ENCODE peak calls at places on chromosome 15, in five cellular contexts. One of them, this sample, is unnamed.

GRCh38 chr15:52097176-52097575 is 15.4 kb downstream of the BCL2L10 start:
- DNase-seq in trophoblast cell: no peak
- DNase-seq in right lobe of liver: no peak
- DNase-seq in hepatocyte: no peak
- DNase-seq in neuronal stem cell: no peak
- DNase-seq in this sample: no peak

GRCh38 chr15:73727330-73728018 is 25.7 kb downstream of the INSYN1 start:
- DNase-seq in trophoblast cell: no peak
- DNase-seq in right lobe of liver: no peak
- DNase-seq in hepatocyte: peak; percentile 34
- DNase-seq in neuronal stem cell: no peak
- DNase-seq in this sample: no peak

GRCh38 chr15:99481831-99482230 is 84.0 kb upstream of the MEF2A start:
- DNase-seq in trophoblast cell: no peak
- DNase-seq in right lobe of liver: no peak
- DNase-seq in hepatocyte: no peak
- DNase-seq in neuronal stem cell: no peak
- DNase-seq in this sample: no peak

GRCh38 chr15:43241100-43241499 is 20.3 kb upstream of the EPB42 start:
- DNase-seq in trophoblast cell: no peak
- DNase-seq in right lobe of liver: no peak
- DNase-seq in hepatocyte: no peak
- DNase-seq in neuronal stem cell: no peak
- DNase-seq in this sample: no peak

GRCh38 chr15:90001062-90001682 is at the start of gene ZNF710:
- DNase-seq in trophoblast cell: peak; percentile 44
- DNase-seq in right lobe of liver: no peak
- DNase-seq in hepatocyte: peak; percentile 84
- DNase-seq in neuronal stem cell: peak; percentile 51
- DNase-seq in this sample: no peak

GRCh38 chr15:88621789-88622604 is 857 bp downstream of the AEN start:
- DNase-seq in trophoblast cell: peak; percentile 20
- DNase-seq in right lobe of liver: no peak
- DNase-seq in hepatocyte: peak; percentile 45
- DNase-seq in neuronal stem cell: no peak
- DNase-seq in this sample: no peak

GRCh38 chr15:59022188-59022587 is 34.7 kb downstream of the RNF111 start:
- DNase-seq in trophoblast cell: no peak
- DNase-seq in right lobe of liver: no peak
- DNase-seq in hepatocyte: no peak
- DNase-seq in neuronal stem cell: no peak
- DNase-seq in this sample: no peak

GRCh38 chr15:93942140-93942808 is 289.1 kb upstream of the MCTP2 start:
- DNase-seq in trophoblast cell: no peak
- DNase-seq in right lobe of liver: no peak
- DNase-seq in hepatocyte: no peak
- DNase-seq in neuronal stem cell: no peak
- DNase-seq in this sample: no peak

GRCh38 chr15:92595506-92596337 is 59.9 kb downstream of the FAM174B start:
- DNase-seq in trophoblast cell: no peak
- DNase-seq in right lobe of liver: no peak
- DNase-seq in hepatocyte: no peak
- DNase-seq in neuronal stem cell: no peak
- DNase-seq in this sample: no peak

GRCh38 chr15:35505816-35506215 is 40.1 kb downstream of the DPH6 start:
- DNase-seq in trophoblast cell: no peak
- DNase-seq in right lobe of liver: no peak
- DNase-seq in hepatocyte: no peak
- DNase-seq in neuronal stem cell: no peak
- DNase-seq in this sample: no peak

GRCh38 chr15:47820780-47821319 is 103.5 kb downstream of the SEMA6D start:
- DNase-seq in trophoblast cell: peak; percentile 8
- DNase-seq in right lobe of liver: no peak
- DNase-seq in hepatocyte: no peak
- DNase-seq in neuronal stem cell: no peak
- DNase-seq in this sample: no peak

GRCh38 chr15:64105113-64105704 is 9.4 kb downstream of the SNX1 start:
- DNase-seq in trophoblast cell: peak; percentile 34
- DNase-seq in right lobe of liver: no peak
- DNase-seq in hepatocyte: peak; percentile 42
- DNase-seq in neuronal stem cell: no peak
- DNase-seq in this sample: peak; percentile 13
- H3K27ac ChIP-seq in trophoblast cell: no peak overlapping the region
- H3K27ac ChIP-seq in right lobe of liver: peak overlapping the region; percentile 78
- H3K27ac ChIP-seq in hepatocyte: peak overlapping the region; percentile 20
- H3K27ac ChIP-seq in neuronal stem cell: no peak overlapping the region
- H3K27ac ChIP-seq in this sample: peak overlapping the region; percentile 64

GRCh38 chr15:66615175-66615495 is 49.3 kb upstream of the LCTL start:
- DNase-seq in trophoblast cell: no peak
- DNase-seq in right lobe of liver: no peak
- DNase-seq in hepatocyte: no peak
- DNase-seq in neuronal stem cell: no peak
- DNase-seq in this sample: no peak
- H3K27ac ChIP-seq in trophoblast cell: no peak overlapping the region
- H3K27ac ChIP-seq in right lobe of liver: no peak overlapping the region
- H3K27ac ChIP-seq in hepatocyte: no peak overlapping the region
- H3K27ac ChIP-seq in neuronal stem cell: no peak overlapping the region
- H3K27ac ChIP-seq in this sample: no peak overlapping the region

DNA sequence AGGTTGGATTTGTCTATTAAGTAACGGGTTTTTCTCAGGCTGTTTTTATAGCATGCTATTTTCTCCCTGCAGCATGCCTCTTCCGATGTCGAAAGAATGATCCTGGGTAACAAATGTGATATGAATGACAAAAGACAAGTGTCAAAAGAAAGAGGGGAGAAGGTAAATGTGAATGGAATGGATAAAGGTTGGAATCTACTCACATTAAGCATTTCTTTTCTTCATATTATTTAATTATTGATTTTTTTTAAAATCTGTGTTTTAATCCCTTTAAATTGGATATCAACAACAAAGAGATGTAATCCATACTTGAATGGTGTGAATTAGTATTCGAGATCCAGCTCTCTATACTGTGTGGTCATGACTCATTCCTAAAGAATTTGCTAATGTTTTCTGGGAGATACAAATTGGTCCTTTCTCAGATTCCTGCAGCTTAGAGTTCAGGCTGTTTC is 20.9 kb upstream of the APH1B start:
- DNase-seq in trophoblast cell: peak; percentile 56
- DNase-seq in right lobe of liver: no peak
- DNase-seq in hepatocyte: peak; percentile 32
- DNase-seq in neuronal stem cell: peak; percentile 46
- DNase-seq in this sample: no peak
- H3K27ac ChIP-seq in trophoblast cell: no peak overlapping the region
- H3K27ac ChIP-seq in right lobe of liver: no peak overlapping the region
- H3K27ac ChIP-seq in hepatocyte: peak overlapping the region; percentile 13
- H3K27ac ChIP-seq in neuronal stem cell: peak overlapping the region; percentile 90
- H3K27ac ChIP-seq in this sample: no peak overlapping the region

DNA sequence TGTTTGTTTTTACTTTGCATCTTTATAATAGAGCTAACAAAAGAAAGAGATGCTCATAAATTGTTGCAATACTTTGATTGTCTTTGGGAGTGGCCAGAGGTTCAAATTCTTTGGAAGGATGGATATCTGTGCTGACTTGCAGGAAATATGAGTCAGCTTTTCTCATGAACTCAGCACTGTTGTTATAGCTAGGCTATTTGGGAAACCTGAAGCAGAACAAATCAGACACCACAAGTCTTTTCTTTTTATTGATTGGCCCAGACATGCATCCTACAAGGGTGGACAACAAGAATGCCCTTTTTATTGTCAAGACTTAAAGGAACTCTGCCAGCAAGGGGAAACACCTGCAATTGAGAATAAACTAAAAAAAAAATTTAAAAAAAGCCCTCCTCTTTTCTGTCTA is 4.5 kb upstream of the DENND4A start:
- DNase-seq in trophoblast cell: peak; percentile 62
- DNase-seq in right lobe of liver: no peak
- DNase-seq in hepatocyte: peak; percentile 24
- DNase-seq in neuronal stem cell: no peak
- DNase-seq in this sample: no peak
- H3K27ac ChIP-seq in trophoblast cell: no peak overlapping the region
- H3K27ac ChIP-seq in right lobe of liver: no peak overlapping the region
- H3K27ac ChIP-seq in hepatocyte: no peak overlapping the region
- H3K27ac ChIP-seq in neuronal stem cell: no peak overlapping the region
- H3K27ac ChIP-seq in this sample: no peak overlapping the region